ENCODE peak calls at places on chromosomes 16 and 17, in four cellular contexts. B, Y, N and I are unnamed samples.

GRCh38 chr16:48824271-48824670 is 214.3 kb upstream of the N4BP1 start:
- DNase-seq in B (no peak), Y (no peak), N (no peak), I (no peak)

GRCh38 chr17:7445011-7445927 is at the start of gene CHRNB1:
- DNase-seq in B (peak; percentile 84), Y (peak; percentile 94), N (peak; percentile 59), I (no peak)

GRCh38 chr17:69602969-69603368 is 188.5 kb downstream of the MAP2K6 start:
- DNase-seq in B (no peak), Y (no peak), N (no peak), I (no peak)

GRCh38 chr17:50533720-50534148 is 1.2 kb downstream of the EPN3 start:
- DNase-seq in B (peak; percentile 79), Y (peak; percentile 90), N (no peak), I (no peak)

GRCh38 chr16:53839150-53839549 is 135.2 kb downstream of the FTO start:
- DNase-seq in B (no peak), Y (no peak), N (peak; percentile 48), I (no peak)

GRCh38 chr16:54654429-54654828 is 276.2 kb upstream of the IRX5 start:
- DNase-seq in B (no peak), Y (no peak), N (no peak), I (no peak)

GRCh38 chr16:2007081-2007836 is 2.4 kb downstream of the ZNF598 start:
- DNase-seq in B (no peak), Y (no peak), N (no peak), I (no peak)

GRCh38 chr17:44354582-44355309 is 8.9 kb downstream of the FAM171A2 start:
- DNase-seq in B (peak; percentile 55), Y (no peak), N (no peak), I (no peak)

GRCh38 chr17:70276931-70277330 is 107.6 kb downstream of the KCNJ2 start:
- DNase-seq in B (no peak), Y (no peak), N (no peak), I (no peak)

GRCh38 chr17:78359216-78359935 is 501 bp downstream of the SOCS3 start:
- DNase-seq in B (no peak), Y (peak; percentile 90), N (no peak), I (no peak)

GRCh38 chr17:15908378-15908777 is 36.6 kb upstream of the ADORA2B start:
- DNase-seq in B (no peak), Y (no peak), N (no peak), I (no peak)

GRCh38 chr16:78365376-78365775 is 265.9 kb downstream of the WWOX start:
- DNase-seq in B (no peak), Y (no peak), N (no peak), I (no peak)

GRCh38 chr17:58447039-58447975 is 30.0 kb upstream of the RNF43 start:
- DNase-seq in B (peak; percentile 73), Y (peak; percentile 78), N (no peak), I (peak; percentile 69)

GRCh38 chr17:68539536-68540469 is 27.6 kb downstream of the PRKAR1A start:
- DNase-seq in B (no peak), Y (no peak), N (no peak), I (no peak)

GRCh38 chr16:64656471-64656870 is 465.4 kb downstream of the CDH11 start:
- DNase-seq in B (no peak), Y (no peak), N (no peak), I (no peak)

GRCh38 chr16:3161235-3162018 is 26.6 kb upstream of the OR1F1 start:
- DNase-seq in B (no peak), Y (no peak), N (no peak), I (no peak)

GRCh38 chr17:59830846-59831486 is 61.8 kb downstream of the TUBD1 start:
- DNase-seq in B (no peak), Y (no peak), N (no peak), I (no peak)

GRCh38 chr17:19387921-19388521 is 1.0 kb upstream of the MFAP4 start:
- DNase-seq in B (no peak), Y (no peak), N (peak; percentile 57), I (no peak)

GRCh38 chr17:78935419-78936323 is 10.5 kb upstream of the TIMP2 start:
- DNase-seq in B (no peak), Y (peak; percentile 97), N (peak; percentile 45), I (no peak)

GRCh38 chr17:42067371-42068180 is 17.2 kb upstream of the C17orf113 start:
- DNase-seq in B (peak; percentile 76), Y (peak; percentile 85), N (peak; percentile 30), I (peak; percentile 9)

GRCh38 chr16:14629612-14629918 is 495 bp downstream of the PARN start:
- DNase-seq in B (no peak), Y (no peak), N (no peak), I (no peak)

GRCh38 chr17:49414622-49415350 is at the start of gene PHB1:
- DNase-seq in B (peak; percentile 94), Y (peak; percentile 97), N (peak; percentile 95), I (peak; percentile 89)

GRCh38 chr16:81261049-81261648 is 22.7 kb downstream of the BCO1 start:
- DNase-seq in B (no peak), Y (peak; percentile 36), N (no peak), I (no peak)

GRCh38 chr17:27180322-27180721 is 113.6 kb upstream of the WSB1 start:
- DNase-seq in B (no peak), Y (no peak), N (no peak), I (no peak)
- H3K9me3 ChIP-seq in B (no peaks in the 10 kb centered on the region), Y (peaks cover 3% of the 10 kb centered on the region), N (peaks cover 3% of the 10 kb centered on the region), I (no peaks in the 10 kb centered on the region)

GRCh38 chr16:89123001-89123830 is 29.6 kb downstream of the ACSF3 start:
- DNase-seq in B (peak; percentile 22), Y (no peak), N (no peak), I (no peak)
- H3K27ac ChIP-seq in B (no peak overlapping the region), Y (no peak overlapping the region), N (no peak overlapping the region), I (no peak overlapping the region)

GRCh38 chr17:18026408-18026776 is 12.6 kb downstream of the ATPAF2 start:
- DNase-seq in B (no peak), Y (peak; percentile 68), N (no peak), I (no peak)

GRCh38 chr17:18025596-18026407 is 13.2 kb downstream of the ATPAF2 start:
- DNase-seq in B (no peak), Y (no peak), N (no peak), I (no peak)

GRCh38 chr17:18028684-18029540 is 10.1 kb downstream of the ATPAF2 start:
- DNase-seq in B (no peak), Y (peak; percentile 50), N (no peak), I (no peak)

GRCh38 chr17:18027280-18027679 is 11.7 kb downstream of the ATPAF2 start:
- DNase-seq in B (no peak), Y (no peak), N (no peak), I (no peak)

GRCh38 chr17:18028114-18028513 is 10.9 kb downstream of the ATPAF2 start:
- DNase-seq in B (no peak), Y (no peak), N (no peak), I (no peak)
- TF ChIP-seq CTCF in B (no peak), Y (no peak), N (no peak), I (no peak)

DNA sequence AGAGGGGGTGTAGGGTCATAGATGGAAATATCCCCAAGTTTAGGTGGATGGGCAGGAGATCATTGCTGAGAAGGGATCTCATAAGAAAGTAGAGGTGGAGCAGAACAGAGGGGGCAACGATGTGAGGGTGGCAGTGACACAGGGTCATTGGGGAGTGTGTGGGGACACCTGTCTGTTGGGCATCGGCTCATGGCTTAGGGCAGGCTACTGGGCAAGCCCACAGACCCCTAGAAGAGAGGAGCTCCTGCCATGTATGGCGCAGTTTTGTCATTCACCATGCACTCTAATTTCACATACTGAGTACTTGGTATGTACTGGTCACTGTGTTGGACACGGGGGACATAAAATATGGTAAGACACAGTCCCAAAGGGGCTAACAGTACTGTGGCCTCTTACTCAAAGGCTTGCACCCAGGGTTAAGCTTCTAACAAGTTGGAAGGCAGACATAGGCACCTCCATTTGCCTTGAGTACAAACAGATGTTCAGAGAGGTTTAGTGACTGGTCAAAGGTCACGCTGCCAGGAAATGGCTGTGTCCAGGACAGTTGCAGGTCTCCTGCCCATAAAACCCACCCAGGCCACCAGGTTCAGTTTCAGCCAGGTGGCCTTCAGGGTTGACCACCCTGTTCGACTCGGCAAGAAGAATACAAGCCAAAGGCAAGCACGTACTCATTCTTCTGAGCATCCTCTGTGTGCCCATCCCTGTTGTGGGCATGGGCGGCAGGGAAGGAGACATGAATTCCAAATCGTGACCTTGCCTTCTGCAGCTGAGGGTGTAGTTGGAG is 580.2 kb downstream of the KCNJ18 start:
- DNase-seq in B (no peak), Y (no peak), N (no peak), I (no peak)
- H3K9me3 ChIP-seq in B (no peaks in the 10 kb centered on the region), Y (no peaks in the 10 kb centered on the region), N (peaks cover 4% of the 10 kb centered on the region), I (peaks cover 10% of the 10 kb centered on the region)

GRCh38 chr16:57738844-57739243 is 3.3 kb downstream of the KATNB1 start:
- DNase-seq in B (no peak), Y (no peak), N (no peak), I (no peak)

GRCh38 chr16:57734308-57734924 is 1.2 kb upstream of the KATNB1 start:
- DNase-seq in B (no peak), Y (no peak), N (no peak), I (no peak)

GRCh38 chr16:57734925-57735754 is 430 bp upstream of the KATNB1 start:
- DNase-seq in B (peak; percentile 98), Y (peak; percentile 98), N (peak; percentile 100), I (peak; percentile 99)

GRCh38 chr16:57735755-57736418 is at the start of gene KATNB1:
- DNase-seq in B (no peak), Y (no peak), N (no peak), I (no peak)

GRCh38 chr16:57736419-57737281 is 1.1 kb downstream of the KATNB1 start:
- DNase-seq in B (peak; percentile 68), Y (peak; percentile 62), N (no peak), I (no peak)
- H3K27ac ChIP-seq in B (peak overlapping the region; percentile 72), Y (peak overlapping the region; percentile 23), N (peak overlapping the region; percentile 85), I (peak overlapping the region; percentile 93)